ENCODE peak calls at places on chromosomes 12 and 14, in four cellular contexts. Z is tibial artery, Y is cardiac muscle cell, N is stomach. I is an unnamed sample.

GRCh38 chr14:22252591-22253178 is 336.3 kb downstream of the DAD1 start:
- DNase-seq in Z (peak), Y (peak), N (no peak), I (no peak)

GRCh38 chr12:10672231-10672868 is 1.5 kb downstream of the STYK1 start:
- DNase-seq in Z (no peak), Y (no peak), N (peak), I (no peak)

GRCh38 chr14:105861985-105862465 is 335.6 kb downstream of the TMEM121 start:
- DNase-seq in Z (peak), Y (no peak), N (peak), I (no peak)

GRCh38 chr14:67172056-67172455 is 17.2 kb upstream of the GARIN2 start:
- DNase-seq in Z (no peak), Y (no peak), N (no peak), I (no peak)

GRCh38 chr14:54133896-54134295 is 177.3 kb upstream of the BMP4 start:
- DNase-seq in Z (no peak), Y (no peak), N (no peak), I (no peak)

GRCh38 chr14:73754911-73755360 is 40.8 kb upstream of the PNMA1 start:
- DNase-seq in Z (no peak), Y (no peak), N (peak), I (no peak)

GRCh38 chr12:7989827-7990491 is 42.6 kb upstream of the FOXJ2 start:
- DNase-seq in Z (no peak), Y (no peak), N (peak), I (peak)

GRCh38 chr14:100109594-100109955 is 44.4 kb downstream of the EVL start:
- DNase-seq in Z (no peak), Y (no peak), N (no peak), I (no peak)

GRCh38 chr12:25469368-25469767 is 83.7 kb downstream of the LMNTD1 start:
- DNase-seq in Z (no peak), Y (no peak), N (no peak), I (no peak)

GRCh38 chr14:104887623-104888488 is 22.8 kb downstream of the CEP170B start:
- DNase-seq in Z (peak), Y (no peak), N (no peak), I (no peak)

GRCh38 chr14:31266437-31267331 is 59.1 kb upstream of the HECTD1 start:
- DNase-seq in Z (no peak), Y (no peak), N (no peak), I (no peak)

GRCh38 chr14:47240755-47241437 is 434.5 kb downstream of the MDGA2 start:
- DNase-seq in Z (no peak), Y (no peak), N (no peak), I (no peak)

GRCh38 chr12:117105902-117106301 is 6.7 kb upstream of the TESC start:
- DNase-seq in Z (no peak), Y (no peak), N (no peak), I (no peak)

GRCh38 chr12:48002179-48002601 is 2.1 kb downstream of the COL2A1 start:
- DNase-seq in Z (no peak), Y (peak), N (no peak), I (no peak)

GRCh38 chr12:24596768-24597388 is 352.0 kb downstream of the BCAT1 start:
- DNase-seq in Z (no peak), Y (peak), N (no peak), I (no peak)

GRCh38 chr12:94516985-94517384 is 57.3 kb upstream of the CEP83 start:
- DNase-seq in Z (no peak), Y (no peak), N (no peak), I (no peak)

GRCh38 chr12:14260011-14260993 is 105.2 kb upstream of the ATF7IP start:
- DNase-seq in Z (peak), Y (peak), N (peak), I (peak)

GRCh38 chr14:49677643-49678042 is 10.4 kb downstream of the POLE2 start:
- DNase-seq in Z (no peak), Y (no peak), N (no peak), I (no peak)

GRCh38 chr12:120402217-120402616 is 33.3 kb upstream of the MSI1 start:
- DNase-seq in Z (no peak), Y (peak), N (no peak), I (no peak)

GRCh38 chr12:131832393-131833231 is 4.4 kb downstream of the MMP17 start:
- DNase-seq in Z (peak), Y (no peak), N (no peak), I (peak)

GRCh38 chr12:18827913-18828312 is 90.0 kb downstream of the CAPZA3 start:
- DNase-seq in Z (no peak), Y (no peak), N (no peak), I (no peak)

GRCh38 chr14:89013098-89013504 is 188.7 kb downstream of the TTC8 start:
- DNase-seq in Z (no peak), Y (peak), N (peak), I (no peak)

GRCh38 chr14:68474741-68475140 is 318.1 kb downstream of the ZFP36L1 start:
- DNase-seq in Z (no peak), Y (no peak), N (no peak), I (no peak)

GRCh38 chr14:70663707-70664179 is 22.0 kb downstream of the TTC9 start:
- DNase-seq in Z (no peak), Y (no peak), N (no peak), I (no peak)

GRCh38 chr12:104718581-104718980 is 239.5 kb downstream of the SLC41A2 start:
- DNase-seq in Z (no peak), Y (no peak), N (no peak), I (no peak)

GRCh38 chr14:32224731-32225377 is 21.8 kb upstream of the RNU6-8 start:
- DNase-seq in Z (peak), Y (peak), N (no peak), I (peak)

GRCh38 chr14:54344445-54344844 is 52.4 kb upstream of the CDKN3 start:
- DNase-seq in Z (no peak), Y (no peak), N (no peak), I (no peak)

GRCh38 chr12:29374012-29374411 is 7.0 kb downstream of the ERGIC2 start:
- DNase-seq in Z (no peak), Y (no peak), N (no peak), I (no peak)

GRCh38 chr12:29552324-29552927 is 54.9 kb upstream of the OVCH1 start:
- DNase-seq in Z (peak), Y (peak), N (peak), I (peak)

GRCh38 chr14:100842799-100843198 is 16.9 kb downstream of the MEG3 start:
- DNase-seq in Z (no peak), Y (no peak), N (no peak), I (peak)

GRCh38 chr12:5206401-5207175 is 162.9 kb downstream of the KCNA5 start:
- DNase-seq in Z (no peak), Y (no peak), N (no peak), I (no peak)

GRCh38 chr12:78406776-78407335 is 457.7 kb upstream of the SYT1 start:
- DNase-seq in Z (no peak), Y (no peak), N (no peak), I (no peak)

GRCh38 chr12:27844427-27845090 is 64.5 kb upstream of the MANSC4 start:
- DNase-seq in Z (no peak), Y (no peak), N (no peak), I (no peak)

GRCh38 chr14:102164241-102164641 is 24.5 kb downstream of the WDR20 start:
- DNase-seq in Z (no peak), Y (no peak), N (no peak), I (no peak)

DNA sequence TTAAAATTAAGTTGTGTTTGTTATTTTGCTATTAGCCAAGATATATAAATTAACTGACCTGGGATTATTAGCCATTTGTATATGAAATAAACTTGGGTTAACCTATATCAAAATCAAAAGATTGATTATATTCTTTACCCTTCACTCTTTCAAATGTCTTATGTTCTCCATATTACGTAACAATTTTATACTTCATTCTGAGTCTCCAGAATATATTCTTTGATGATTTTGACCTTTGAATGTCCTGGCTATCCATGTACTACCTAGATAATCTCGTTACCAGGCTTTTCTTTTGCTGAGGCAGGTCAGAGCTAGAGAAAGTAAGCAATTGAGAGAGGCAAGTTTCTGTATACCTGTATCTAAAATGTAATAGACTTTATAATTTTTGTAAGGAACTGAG is 3.6 kb downstream of the PPM1A start:
- DNase-seq in Z (no peak), Y (no peak), N (no peak), I (no peak)
- H3K27ac ChIP-seq in Z (no peak), Y (no peak), N (peak), I (no peak)

DNA sequence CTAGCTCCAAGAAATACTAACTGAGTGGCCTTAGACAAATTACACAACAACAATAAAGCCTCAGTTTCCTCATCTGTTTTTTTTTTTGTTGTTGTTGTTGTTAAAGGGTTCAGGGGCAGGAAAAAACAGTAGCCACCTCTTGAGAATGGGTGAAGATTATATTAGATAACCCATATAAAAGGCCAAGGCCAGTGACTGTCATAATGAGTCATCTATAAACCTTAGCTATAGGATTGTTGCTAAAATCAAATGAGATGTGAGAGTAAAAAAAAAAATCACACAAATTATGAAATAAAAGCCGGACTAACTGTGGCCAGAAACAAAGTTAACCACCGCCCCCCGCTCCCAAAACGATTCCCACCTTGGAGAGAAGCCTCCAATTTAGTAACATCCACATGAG is 1.3 kb downstream of the NAA25 start:
- DNase-seq in Z (no peak), Y (no peak), N (no peak), I (no peak)
- H3K4me3 ChIP-seq in Z (peak), Y (peak), N (peak), I (peak)

GRCh38 chr12:111414711-111415252 is 9.1 kb downstream of the SH2B3 start:
- DNase-seq in Z (no peak), Y (no peak), N (no peak), I (no peak)
- H3K27ac ChIP-seq in Z (no peak), Y (no peak), N (no peak), I (no peak)

GRCh38 chr14:24316597-24316950 is 5.3 kb downstream of the LTB4R start:
- DNase-seq in Z (no peak), Y (no peak), N (no peak), I (no peak)
- H3K4me3 ChIP-seq in Z (no peak), Y (no peak), N (peak), I (peak)

GRCh38 chr12:122884860-122885259 is 11.1 kb downstream of the VPS37B start:
- DNase-seq in Z (no peak), Y (no peak), N (no peak), I (no peak)
- H3K27ac ChIP-seq in Z (no peak), Y (no peak), N (no peak), I (peak)

DNA sequence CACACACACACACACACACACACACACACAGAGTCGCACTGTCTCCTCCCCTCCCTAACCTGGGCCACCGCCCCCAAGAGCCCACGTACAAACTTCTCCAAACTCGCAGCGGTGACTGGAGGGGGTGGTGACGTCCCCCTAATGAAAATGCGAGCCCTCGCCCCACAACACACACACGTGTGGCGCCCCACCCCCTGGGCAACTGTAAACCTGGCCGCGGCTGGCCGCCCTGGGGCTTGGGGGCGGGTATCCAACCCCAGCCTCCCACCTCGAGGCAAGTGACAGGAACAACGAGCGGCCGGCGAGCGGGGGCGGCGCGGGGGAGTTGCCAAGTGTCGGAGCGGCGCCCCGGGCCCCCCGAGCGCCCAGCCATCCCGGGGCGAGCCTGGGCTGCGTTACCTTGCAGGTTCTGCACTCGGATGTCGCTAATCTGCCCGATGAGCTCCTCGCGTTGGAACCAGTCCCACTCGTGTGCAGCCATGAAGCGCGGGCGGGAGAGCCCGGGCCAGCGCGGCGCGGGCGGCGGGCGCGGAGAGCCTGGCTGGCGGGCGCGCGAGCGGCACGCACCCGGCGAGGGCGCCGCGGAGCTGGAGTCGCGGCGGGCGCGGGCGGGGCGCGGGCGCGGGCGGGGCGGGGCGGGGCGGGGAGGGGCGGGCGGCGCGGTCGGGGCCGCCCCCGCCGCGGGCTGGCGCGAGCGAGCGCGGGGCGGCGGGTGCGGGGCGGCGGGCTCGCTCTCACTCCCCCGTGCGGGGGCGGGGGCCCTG is at the start of gene CLMN:
- DNase-seq in Z (no peak), Y (peak), N (peak), I (peak)
- H3K4me3 ChIP-seq in Z (peak), Y (peak), N (peak), I (peak)

DNA sequence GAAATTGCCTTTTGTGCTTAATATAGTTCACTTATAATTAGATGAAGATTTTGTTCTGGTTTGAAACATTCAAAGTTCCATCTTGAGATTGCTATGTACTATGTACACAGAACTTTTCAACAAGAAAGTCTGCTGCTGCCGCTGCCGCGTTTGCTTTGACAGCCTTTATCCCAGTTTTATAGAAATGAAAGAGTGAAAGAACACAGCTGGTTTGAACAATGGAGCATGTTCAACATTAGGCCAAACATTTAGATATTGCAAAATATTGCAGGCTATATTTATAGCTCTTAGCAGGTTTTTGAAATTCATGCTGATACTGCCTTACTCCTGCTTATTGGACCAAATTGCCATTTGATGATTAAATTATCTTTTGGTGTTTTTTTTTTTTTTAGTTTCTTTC is 299.8 kb upstream of the PRKD1 start:
- DNase-seq in Z (no peak), Y (no peak), N (no peak), I (no peak)
- H3K27ac ChIP-seq in Z (peak), Y (no peak), N (peak), I (no peak)

GRCh38 chr12:96803969-96804368 is 103.1 kb upstream of the NEDD1 start:
- DNase-seq in Z (no peak), Y (no peak), N (no peak), I (no peak)
- H3K4me3 ChIP-seq in Z (no peak), Y (no peak), N (no peak), I (no peak)

I was measured in lower lobe of right lung.